ENCODE peak calls at places on chromosome 16, in seven cellular contexts. W is sigmoid colon; S is CD8-positive, alpha-beta memory T cell; O is body of pancreas; I is trophoblast cell; G is thoracic aorta; P is IMR-90. J is an unnamed sample.

GRCh38 chr16:49811630-49812334 is 44.1 kb downstream of the ZNF423 start:
- DNase-seq in W (no peak), S (no peak), O (peak), I (no peak), G (no peak), P (no peak), J (peak)

GRCh38 chr16:56993204-56993603 is 3.8 kb downstream of the NLRC5 start:
- DNase-seq in W (no peak), S (no peak), O (no peak), I (no peak), G (no peak), P (peak), J (no peak)

GRCh38 chr16:71515026-71515425 is 11.2 kb upstream of the CHST4 start:
- DNase-seq in W (no peak), S (no peak), O (peak), I (no peak), G (no peak), P (no peak), J (no peak)

GRCh38 chr16:49855280-49855821 is 561 bp downstream of the ZNF423 start:
- DNase-seq in W (peak), S (peak), O (peak), I (peak), G (no peak), P (peak), J (peak)

GRCh38 chr16:48076455-48077012 is 79.3 kb downstream of the ABCC12 start:
- DNase-seq in W (no peak), S (no peak), O (peak), I (no peak), G (no peak), P (peak), J (no peak)

GRCh38 chr16:15948532-15949209 is 745 bp upstream of the ABCC1 start:
- DNase-seq in W (no peak), S (peak), O (no peak), I (no peak), G (no peak), P (no peak), J (no peak)

GRCh38 chr16:23952128-23953041 is 116.6 kb downstream of the PRKCB start:
- DNase-seq in W (no peak), S (no peak), O (no peak), I (peak), G (no peak), P (peak), J (peak)

GRCh38 chr16:49766280-49766679 is 89.6 kb downstream of the ZNF423 start:
- DNase-seq in W (no peak), S (no peak), O (no peak), I (no peak), G (no peak), P (no peak), J (no peak)

GRCh38 chr16:30372725-30373124 is 1.9 kb upstream of the MYL11 start:
- DNase-seq in W (no peak), S (no peak), O (no peak), I (no peak), G (no peak), P (no peak), J (no peak)

GRCh38 chr16:372584-372983 is 2.2 kb upstream of the MRPL28 start:
- DNase-seq in W (no peak), S (no peak), O (no peak), I (no peak), G (no peak), P (no peak), J (no peak)

GRCh38 chr16:26668026-26668425 is 398.7 kb upstream of the C16orf82 start:
- DNase-seq in W (no peak), S (no peak), O (no peak), I (no peak), G (no peak), P (no peak), J (peak)

GRCh38 chr16:26667271-26667703 is 399.4 kb upstream of the C16orf82 start:
- DNase-seq in W (no peak), S (no peak), O (no peak), I (no peak), G (no peak), P (no peak), J (no peak)

GRCh38 chr16:26666486-26666885 is 400.2 kb upstream of the C16orf82 start:
- DNase-seq in W (no peak), S (no peak), O (no peak), I (no peak), G (no peak), P (no peak), J (no peak)

GRCh38 chr16:26665166-26665939 is 401.4 kb upstream of the C16orf82 start:
- DNase-seq in W (no peak), S (no peak), O (no peak), I (no peak), G (no peak), P (no peak), J (no peak)

GRCh38 chr16:26664086-26664485 is 402.6 kb upstream of the C16orf82 start:
- DNase-seq in W (no peak), S (no peak), O (no peak), I (no peak), G (no peak), P (no peak), J (no peak)
- H3K27ac ChIP-seq in W (no peak), S (no peak), O (no peak), I (no peak), G (no peak), P (no peak), J (no peak)

GRCh38 chr16:67009158-67009557 is 19.8 kb upstream of the CBFB start:
- DNase-seq in W (no peak), S (no peak), O (no peak), I (no peak), G (no peak), P (no peak), J (no peak)
- H3K27ac ChIP-seq in W (no peak), S (no peak), O (no peak), I (no peak), G (no peak), P (no peak), J (no peak)

DNA sequence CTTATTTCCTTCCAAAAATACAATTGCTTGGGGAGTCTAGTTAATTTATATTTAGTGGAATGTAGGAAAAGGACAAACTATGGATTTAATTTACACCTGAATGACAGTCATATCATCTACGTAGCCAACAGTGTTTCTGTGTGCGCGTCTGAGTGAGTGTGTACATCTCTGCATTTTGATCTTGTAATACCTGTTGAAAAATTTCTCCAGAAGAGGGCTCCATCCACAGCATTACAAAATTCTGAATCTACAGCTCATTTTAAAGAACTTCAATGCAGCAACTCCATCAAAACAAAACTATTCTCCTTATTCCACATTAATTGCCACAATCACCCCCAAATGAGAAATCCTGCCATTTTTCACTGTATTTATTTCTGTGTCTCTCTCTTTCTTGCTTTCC is 3.9 kb downstream of the CDH13 start:
- DNase-seq in W (peak), S (no peak), O (no peak), I (no peak), G (no peak), P (peak), J (no peak)
- H3K27ac ChIP-seq in W (no peak), S (no peak), O (no peak), I (no peak), G (peak), P (no peak), J (no peak)

DNA sequence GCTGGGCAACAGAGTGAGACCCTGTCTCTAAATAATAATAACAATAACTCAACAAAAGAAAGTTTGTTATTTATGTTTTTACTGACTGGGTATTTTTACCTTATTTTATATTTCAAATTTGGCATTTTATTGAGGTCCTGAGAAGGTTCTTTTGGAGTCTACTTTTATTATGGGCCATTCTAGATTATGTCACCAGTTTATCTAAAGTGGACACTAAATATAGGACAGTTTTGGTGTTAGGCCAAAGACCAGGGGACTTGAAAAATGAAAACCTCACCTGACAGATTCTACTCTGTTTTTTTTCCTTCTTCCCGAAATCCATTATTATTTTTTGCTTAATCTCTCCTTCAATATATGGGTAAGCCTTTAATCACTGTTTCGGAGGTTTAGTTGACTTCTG is 8.1 kb downstream of the FTO start:
- DNase-seq in W (no peak), S (no peak), O (no peak), I (no peak), G (no peak), P (no peak), J (no peak)
- H3K27ac ChIP-seq in W (no peak), S (no peak), O (no peak), I (no peak), G (no peak), P (no peak), J (no peak)

GRCh38 chr16:67458121-67458641 is 22.8 kb downstream of the ATP6V0D1 start:
- DNase-seq in W (no peak), S (no peak), O (no peak), I (no peak), G (no peak), P (no peak), J (no peak)

GRCh38 chr16:67459066-67459857 is 21.7 kb downstream of the ATP6V0D1 start:
- DNase-seq in W (no peak), S (no peak), O (peak), I (no peak), G (no peak), P (no peak), J (peak)

GRCh38 chr16:67456383-67457140 is 24.4 kb downstream of the ATP6V0D1 start:
- DNase-seq in W (peak), S (no peak), O (peak), I (no peak), G (peak), P (peak), J (peak)

GRCh38 chr16:67459858-67460144 is 21.2 kb downstream of the ATP6V0D1 start:
- DNase-seq in W (no peak), S (no peak), O (no peak), I (no peak), G (no peak), P (no peak), J (no peak)

DNA sequence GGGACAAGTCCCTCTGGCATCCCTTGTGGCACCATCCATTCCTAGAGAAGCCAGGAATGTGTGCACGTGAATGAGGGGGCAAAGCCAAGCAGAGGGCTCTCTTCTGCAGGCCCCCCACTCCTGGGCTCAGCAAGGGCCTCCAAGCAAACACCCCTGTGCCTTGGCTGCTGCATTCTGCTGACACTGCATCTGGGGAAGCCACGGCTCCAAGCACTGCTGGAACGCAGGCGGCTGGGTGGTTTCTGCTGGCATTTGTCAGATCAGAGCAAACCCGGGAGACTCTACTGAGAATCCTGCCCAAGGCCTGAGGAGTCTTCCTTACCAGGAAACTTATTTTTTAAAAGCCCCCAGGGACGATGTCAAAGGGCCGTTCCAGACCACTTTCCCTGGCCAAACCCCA is 23.3 kb downstream of the ATP6V0D1 start:
- DNase-seq in W (no peak), S (no peak), O (no peak), I (no peak), G (no peak), P (no peak), J (no peak)
- H3K27ac ChIP-seq in W (peak), S (no peak), O (peak), I (no peak), G (peak), P (no peak), J (no peak)